ENCODE peak calls at places on chromosomes 16 and 17, in seven cellular contexts. Q is ovary; J is HCT116; W is CD8-positive, alpha-beta memory T cell; I is thoracic aorta; C is lung; G is upper lobe of right lung. V is an unnamed sample.
A peak's percentile ranks its signal among the peaks of the same experiment; 100 is the strongest.

GRCh38 chr16:50340578-50340977 is 28.2 kb downstream of the BRD7 start:
- DNase-seq in Q (no peak), J (no peak), W (no peak), I (no peak), C (no peak), G (no peak), V (no peak)

GRCh38 chr17:2016494-2016893 is 8.6 kb downstream of the RTN4RL1 start:
- DNase-seq in Q (no peak), J (no peak), W (no peak), I (no peak), C (no peak), G (no peak), V (no peak)

GRCh38 chr17:79341529-79341780 is 266.8 kb downstream of the ENGASE start:
- DNase-seq in Q (no peak), J (no peak), W (no peak), I (no peak), C (no peak), G (no peak), V (no peak)

GRCh38 chr17:16583781-16584180 is 14.8 kb upstream of the ZNF287 start:
- DNase-seq in Q (no peak), J (no peak), W (no peak), I (no peak), C (no peak), G (no peak), V (no peak)

GRCh38 chr16:81515281-81515680 is 70.7 kb downstream of the CMIP start:
- DNase-seq in Q (no peak), J (no peak), W (no peak), I (no peak), C (no peak), G (no peak), V (no peak)

GRCh38 chr16:50279142-50279865 is 13.0 kb downstream of the ADCY7 start:
- DNase-seq in Q (no peak), J (no peak), W (no peak), I (no peak), C (peak; percentile 76), G (peak; percentile 88), V (no peak)

GRCh38 chr17:76791053-76791980 is 53.4 kb downstream of the MFSD11 start:
- DNase-seq in Q (peak; percentile 10), J (no peak), W (peak; percentile 9), I (no peak), C (no peak), G (no peak), V (peak; percentile 10)

GRCh38 chr16:84406006-84406963 is 37.9 kb downstream of the ATP2C2 start:
- DNase-seq in Q (no peak), J (no peak), W (no peak), I (no peak), C (no peak), G (peak; percentile 31), V (no peak)

GRCh38 chr17:78884148-78884870 is 18.7 kb downstream of the CEP295NL start:
- DNase-seq in Q (no peak), J (no peak), W (no peak), I (no peak), C (no peak), G (no peak), V (no peak)

GRCh38 chr17:70447588-70447987 is 278.3 kb downstream of the KCNJ2 start:
- DNase-seq in Q (no peak), J (no peak), W (no peak), I (no peak), C (no peak), G (no peak), V (no peak)

DNA sequence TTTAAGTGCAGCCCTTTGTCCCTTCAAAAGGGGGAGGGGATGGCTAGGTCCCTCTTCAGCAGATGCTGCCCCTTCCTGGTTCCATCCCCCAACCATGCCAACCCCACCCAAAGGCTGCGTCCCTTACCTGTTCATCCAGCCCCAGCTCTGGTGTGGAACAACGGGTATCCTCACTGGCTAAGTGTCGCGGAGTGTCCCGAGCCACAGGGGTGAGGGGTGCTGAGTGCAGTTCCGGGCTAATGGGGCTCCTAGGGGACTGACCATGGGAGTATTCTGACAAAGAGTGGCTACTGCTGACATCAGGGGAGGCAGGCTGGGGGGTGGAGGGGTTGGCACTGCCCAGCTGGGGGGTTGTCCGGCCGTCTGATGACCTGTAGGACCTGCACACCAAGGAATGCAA is 32.9 kb downstream of the STH start:
- DNase-seq in Q (no peak), J (no peak), W (no peak), I (no peak), C (no peak), G (no peak), V (no peak)
- H3K4me1 ChIP-seq in Q (no peaks in the 10 kb centered on the region), J (no peaks in the 10 kb centered on the region), W (no peaks in the 10 kb centered on the region), I (no peaks in the 10 kb centered on the region), C (no peaks in the 10 kb centered on the region), G (no peaks in the 10 kb centered on the region), V (peaks cover 16% of the 10 kb centered on the region)

GRCh38 chr16:67447508-67448076 is 16.7 kb downstream of the HSD11B2 start:
- DNase-seq in Q (peak; percentile 80), J (peak; percentile 54), W (peak; percentile 18), I (no peak), C (peak; percentile 51), G (no peak), V (peak; percentile 42)
- H3K4me1 ChIP-seq in Q (peaks cover 71% of the 10 kb centered on the region), J (peaks cover 3% of the 10 kb centered on the region), W (no peaks in the 10 kb centered on the region), I (peaks cover 54% of the 10 kb centered on the region), C (peaks cover 42% of the 10 kb centered on the region), G (peaks cover 68% of the 10 kb centered on the region), V (no peaks in the 10 kb centered on the region)

DNA sequence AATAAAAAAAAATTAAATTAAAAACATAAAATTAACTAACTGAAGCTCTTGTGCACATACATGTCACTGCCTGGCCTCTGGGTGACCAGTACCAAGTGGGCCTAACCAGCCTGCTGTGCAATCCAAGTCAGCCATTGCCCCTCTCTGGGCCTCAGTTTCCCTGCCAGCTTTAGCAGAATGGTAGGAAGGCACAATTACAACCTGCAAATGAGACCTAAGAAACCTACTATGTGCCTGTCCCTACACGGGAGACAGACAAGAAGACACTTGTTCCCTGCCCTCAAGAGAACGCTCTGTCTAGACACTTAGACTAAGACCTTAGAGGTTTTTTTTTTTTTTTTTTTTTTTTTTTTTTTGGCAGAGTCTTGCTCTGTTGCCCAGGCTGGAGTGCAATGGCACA is 1.7 kb downstream of the CIAPIN1 start:
- DNase-seq in Q (no peak), J (no peak), W (no peak), I (no peak), C (no peak), G (no peak), V (no peak)
- H3K4me1 ChIP-seq in Q (peaks cover 8% of the 10 kb centered on the region), J (peaks cover 19% of the 10 kb centered on the region), W (peaks cover 26% of the 10 kb centered on the region), I (peaks cover 18% of the 10 kb centered on the region), C (peaks cover 6% of the 10 kb centered on the region), G (peaks cover 12% of the 10 kb centered on the region), V (peaks cover 23% of the 10 kb centered on the region)

GRCh38 chr17:80969030-80969673 is 22.5 kb upstream of the CHMP6 start:
- DNase-seq in Q (no peak), J (no peak), W (no peak), I (no peak), C (no peak), G (no peak), V (no peak)

GRCh38 chr17:80968602-80969029 is 23.0 kb upstream of the CHMP6 start:
- DNase-seq in Q (peak; percentile 64), J (no peak), W (no peak), I (no peak), C (no peak), G (no peak), V (no peak)

GRCh38 chr17:80970762-80971703 is 20.6 kb upstream of the CHMP6 start:
- DNase-seq in Q (no peak), J (no peak), W (no peak), I (no peak), C (no peak), G (no peak), V (no peak)

GRCh38 chr17:80970044-80970761 is 21.4 kb upstream of the CHMP6 start:
- DNase-seq in Q (peak; percentile 47), J (no peak), W (peak; percentile 21), I (no peak), C (no peak), G (no peak), V (no peak)

GRCh38 chr17:80969674-80970043 is 22.0 kb upstream of the CHMP6 start:
- DNase-seq in Q (no peak), J (no peak), W (no peak), I (no peak), C (no peak), G (no peak), V (no peak)
- H3K4me1 ChIP-seq in Q (peaks cover 19% of the 10 kb centered on the region), J (no peaks in the 10 kb centered on the region), W (peaks cover 12% of the 10 kb centered on the region), I (peaks cover 31% of the 10 kb centered on the region), C (peaks cover 18% of the 10 kb centered on the region), G (peaks cover 21% of the 10 kb centered on the region), V (peaks cover 16% of the 10 kb centered on the region)

DNA sequence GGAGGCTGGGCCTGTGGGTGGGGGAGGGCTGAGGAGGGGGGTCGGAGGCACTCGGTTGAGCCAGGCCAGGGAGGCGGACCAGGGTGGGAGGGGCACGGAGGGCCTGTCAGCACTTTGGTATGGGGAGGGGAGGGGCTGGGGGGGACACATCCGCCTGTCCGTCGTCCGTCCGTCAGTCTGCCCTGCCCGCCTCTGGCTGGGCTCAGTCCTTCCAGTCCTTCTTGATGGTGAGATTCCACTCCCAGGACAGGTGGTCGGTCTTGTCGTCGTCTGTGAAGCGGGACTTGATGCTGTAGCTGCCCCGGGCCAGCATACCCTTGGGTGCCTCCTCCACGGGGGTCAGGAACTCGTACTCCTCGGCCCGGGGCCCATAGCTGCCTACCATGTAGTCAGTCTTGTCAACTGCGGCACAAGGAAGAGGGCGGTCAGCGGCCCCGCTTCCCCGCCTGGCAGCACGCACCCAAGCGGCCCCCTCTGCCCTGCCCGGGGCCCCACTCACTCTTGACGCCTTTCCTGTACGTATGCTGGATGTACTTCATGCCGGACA is 2.4 kb downstream of the ARHGDIA start:
- DNase-seq in Q (peak; percentile 61), J (peak; percentile 84), W (no peak), I (no peak), C (no peak), G (peak; percentile 74), V (no peak)
- H3K4me1 ChIP-seq in Q (peaks cover 12% of the 10 kb centered on the region), J (peaks cover 83% of the 10 kb centered on the region), W (peaks cover 50% of the 10 kb centered on the region), I (peaks cover 40% of the 10 kb centered on the region), C (peaks cover 11% of the 10 kb centered on the region), G (peaks cover 43% of the 10 kb centered on the region), V (peaks cover 51% of the 10 kb centered on the region)

GRCh38 chr16:73240928-73241327 is 193.0 kb upstream of the ZFHX3 start:
- DNase-seq in Q (no peak), J (no peak), W (no peak), I (no peak), C (no peak), G (no peak), V (no peak)
- H3K4me1 ChIP-seq in Q (no peaks in the 10 kb centered on the region), J (no peaks in the 10 kb centered on the region), W (no peaks in the 10 kb centered on the region), I (no peaks in the 10 kb centered on the region), C (peaks cover 2% of the 10 kb centered on the region), G (no peaks in the 10 kb centered on the region), V (no peaks in the 10 kb centered on the region)

DNA sequence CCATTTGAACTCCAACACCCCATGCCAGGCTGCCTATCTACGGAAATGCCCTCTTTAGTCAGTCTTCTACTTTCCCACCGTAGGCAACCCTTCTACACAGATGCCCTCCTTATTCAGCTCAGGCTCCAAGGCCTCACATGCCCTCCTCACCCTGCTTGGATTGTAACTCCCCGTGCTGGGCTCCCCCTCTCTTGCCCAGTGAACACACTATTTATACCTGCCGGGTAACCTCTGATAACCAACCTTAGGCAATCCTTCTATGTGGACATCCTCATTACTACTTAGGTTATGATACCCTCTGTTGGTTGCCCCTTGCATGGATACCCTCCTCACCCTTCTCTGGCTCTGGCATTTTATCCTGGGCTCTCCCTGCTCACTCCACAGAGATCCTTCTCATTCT is 50.3 kb downstream of the NFAT5 start:
- DNase-seq in Q (no peak), J (no peak), W (no peak), I (no peak), C (no peak), G (no peak), V (no peak)
- H3K4me1 ChIP-seq in Q (peaks cover 4% of the 10 kb centered on the region), J (peaks cover 26% of the 10 kb centered on the region), W (peaks cover 8% of the 10 kb centered on the region), I (peaks cover 68% of the 10 kb centered on the region), C (peaks cover 2% of the 10 kb centered on the region), G (peaks cover 31% of the 10 kb centered on the region), V (peaks cover 27% of the 10 kb centered on the region)

V was measured in CD4-positive, alpha-beta memory T cell.